ENCODE peak calls at places on chromosomes 1 and 21, in nine cellular contexts. U, M, C, H, X, G, A, P and S are unnamed samples.

GRCh38 chr1:44806025-44806703 is 987 bp downstream of the DYNLT4 start:
- DNase-seq in M (no peak), P (no peak), C (no peak), G (no peak), H (no peak), U (no peak), X (no peak), A (no peak), S (no peak)

GRCh38 chr1:226131639-226132038 is 54.9 kb downstream of the ACBD3 start:
- DNase-seq in M (no peak), U (no peak), G (no peak), X (no peak), P (no peak), A (no peak), H (no peak), C (no peak), S (no peak)

GRCh38 chr1:210123924-210124589 is 108.5 kb upstream of the SERTAD4 start:
- DNase-seq in M (no peak), P (peak; percentile 91), X (peak; percentile 84), U (peak; percentile 72), H (peak; percentile 84), G (peak; percentile 74), C (peak; percentile 12), A (no peak), S (peak; percentile 87)

GRCh38 chr1:183734600-183735036 is 70.3 kb upstream of the RGL1 start:
- DNase-seq in A (no peak), C (no peak), G (peak; percentile 34), U (peak; percentile 77), P (no peak), X (no peak), H (peak; percentile 53), M (peak; percentile 22), S (peak; percentile 62)

GRCh38 chr21:34510148-34511142 is 1.6 kb downstream of the KCNE1 start:
- DNase-seq in X (peak; percentile 55), A (peak; percentile 87), G (no peak), H (peak; percentile 78), C (peak; percentile 64), M (peak; percentile 96), U (peak; percentile 81), P (peak; percentile 75), S (peak; percentile 73)

GRCh38 chr1:201504799-201505504 is 2.0 kb downstream of the CSRP1 start:
- DNase-seq in G (no peak), M (no peak), U (no peak), C (no peak), X (no peak), P (peak; percentile 54), A (no peak), H (no peak), S (no peak)

GRCh38 chr1:7583291-7584096 is 187.6 kb upstream of the VAMP3 start:
- DNase-seq in P (no peak), H (no peak), U (no peak), C (no peak), G (no peak), X (no peak), A (no peak), M (no peak), S (no peak)

GRCh38 chr1:46940307-46940706 is 969 bp downstream of the CYP4A11 start:
- DNase-seq in H (no peak), G (no peak), M (no peak), C (no peak), A (no peak), U (no peak), X (no peak), P (no peak), S (no peak)

GRCh38 chr21:34668803-34669148 is at the start of gene CLIC6:
- DNase-seq in X (no peak), H (no peak), A (no peak), C (no peak), M (no peak), U (no peak), P (no peak), G (no peak), S (no peak)

GRCh38 chr1:2314803-2315710 is 76.3 kb downstream of the MORN1 start:
- DNase-seq in G (no peak), H (no peak), M (peak; percentile 67), A (no peak), P (peak; percentile 53), U (peak; percentile 52), X (no peak), C (no peak), S (no peak)

GRCh38 chr1:25501235-25502058 is 42.0 kb upstream of the LDLRAP1 start:
- DNase-seq in P (peak; percentile 54), G (peak; percentile 57), X (peak; percentile 73), C (no peak), A (no peak), M (peak; percentile 52), U (peak; percentile 72), H (peak; percentile 46), S (peak; percentile 67)

GRCh38 chr21:30243691-30244090 is 27.8 kb upstream of the CLDN8 start:
- DNase-seq in H (no peak), M (no peak), P (no peak), G (no peak), A (no peak), X (no peak), U (no peak), C (no peak), S (no peak)
- H3K4me3 ChIP-seq in H (no peak overlapping the region), M (no peak overlapping the region), P (no peak overlapping the region), G (no peak overlapping the region), A (no peak overlapping the region), X (no peak overlapping the region), U (no peak overlapping the region), C (no peak overlapping the region), S (no peak overlapping the region)

GRCh38 chr1:38235705-38236104 is 189.1 kb upstream of the POU3F1 start:
- DNase-seq in C (peak; percentile 24), H (peak; percentile 3), M (no peak), G (peak; percentile 59), A (no peak), P (no peak), U (peak; percentile 8), X (peak; percentile 46), S (peak; percentile 83)
- TF ChIP-seq CTCF in C (no peak), H (no peak), M (no peak), G (no peak), A (no peak), P (no peak), U (no peak), X (no peak), S (no peak)

DNA sequence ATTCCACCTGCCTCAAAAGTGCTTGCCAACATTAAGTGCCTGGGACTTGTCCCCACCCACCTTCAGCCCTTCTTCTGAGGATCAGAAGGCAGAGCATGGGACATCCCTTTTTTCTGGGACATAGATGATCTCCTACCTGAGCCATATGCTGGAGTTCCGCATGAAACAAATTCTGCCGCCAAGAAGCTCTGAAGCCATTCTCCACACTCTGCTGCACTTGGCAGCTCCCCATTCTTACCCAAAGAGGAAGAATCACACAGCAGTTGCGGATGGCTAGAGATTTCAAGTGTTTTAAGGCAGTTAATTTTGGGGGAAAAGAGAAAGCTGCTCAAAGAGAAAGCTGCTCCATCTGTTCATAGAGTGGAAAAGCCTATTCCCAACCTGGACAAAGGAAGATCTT is 197.3 kb upstream of the COA6 start:
- DNase-seq in U (no peak), X (no peak), H (no peak), A (no peak), M (no peak), G (no peak), C (no peak), P (no peak), S (no peak)
- H3K4me3 ChIP-seq in U (no peak overlapping the region), X (no peak overlapping the region), H (no peak overlapping the region), A (no peak overlapping the region), M (no peak overlapping the region), G (no peak overlapping the region), C (no peak overlapping the region), P (no peak overlapping the region), S (no peak overlapping the region)

GRCh38 chr21:36344931-36345330 is 24.9 kb downstream of the MORC3 start:
- DNase-seq in U (no peak), H (no peak), M (no peak), G (no peak), X (no peak), A (no peak), C (no peak), P (no peak), S (no peak)
- TF ChIP-seq CTCF in U (no peak), H (no peak), M (no peak), G (no peak), X (no peak), A (no peak), C (no peak), P (no peak), S (no peak)

GRCh38 chr21:16587141-16587570 is 857.4 kb downstream of the USP25 start:
- DNase-seq in C (peak; percentile 77), U (peak; percentile 87), G (peak; percentile 39), M (no peak), X (peak; percentile 85), H (peak; percentile 93), A (no peak), P (peak; percentile 46), S (peak; percentile 88)
- H3K4me3 ChIP-seq in C (no peak overlapping the region), U (peak overlapping the region; percentile 40), G (no peak overlapping the region), M (no peak overlapping the region), X (peak overlapping the region; percentile 21), H (peak overlapping the region; percentile 42), A (no peak overlapping the region), P (peak overlapping the region; percentile 10), S (peak overlapping the region; percentile 34)

GRCh38 chr1:3431266-3431665 is 23.2 kb upstream of the ARHGEF16 start:
- DNase-seq in C (no peak), M (peak; percentile 65), X (no peak), P (peak; percentile 31), G (no peak), A (no peak), U (no peak), H (no peak), S (no peak)
- TF ChIP-seq CTCF in C (peak; percentile 61), M (peak; percentile 88), X (no peak), P (peak; percentile 64), G (peak; percentile 32), A (peak; percentile 29), U (no peak), H (peak; percentile 24), S (no peak)